ENCODE peak calls at places on chromosomes 1 and 21, in ten cellular contexts. V is hepatic stellate cell; A is colonic mucosa; J is fibroblast of gingiva; B is Ammon's horn; S is activated CD8-positive, alpha-beta memory T cell treated with anti-CD3 and anti-CD28 coated beads for 24 hours; G is astrocyte of the cerebellum; T is A673; E is stimulated activated CD8-positive, alpha-beta memory T cell treated with anti-CD3 and anti-CD28 coated beads, Interleukin-15, amount 100 ng/mL, for 1 hour; N is ELF-1. W is an unnamed sample.

GRCh38 chr1:119053917-119054316 is 65.8 kb upstream of the TBX15 start:
- DNase-seq in J (no peak), B (no peak), A (no peak), V (no peak), S (no peak), N (no peak), G (no peak), T (no peak), E (no peak), W (no peak)

GRCh38 chr1:104780470-104781078 is 1030.9 kb downstream of the AMY1C start:
- DNase-seq in T (peak), B (peak), J (peak), E (no peak), S (no peak), G (peak), N (peak), V (peak), A (no peak), W (peak)

GRCh38 chr21:42330380-42331336 is 15.4 kb upstream of the TFF3 start:
- DNase-seq in V (no peak), N (no peak), S (no peak), A (peak), E (no peak), T (no peak), J (no peak), G (no peak), B (no peak), W (no peak)

GRCh38 chr1:23533288-23534130 is 2.5 kb upstream of the E2F2 start:
- DNase-seq in B (peak), J (no peak), S (no peak), A (no peak), G (no peak), T (no peak), E (no peak), V (no peak), N (no peak), W (no peak)

GRCh38 chr1:235933017-235933416 is 66.3 kb upstream of the LYST start:
- DNase-seq in E (no peak), J (no peak), S (no peak), B (no peak), A (no peak), T (no peak), V (no peak), G (no peak), N (no peak), W (no peak)

GRCh38 chr1:12525311-12526181 is 92.5 kb downstream of the DHRS3 start:
- DNase-seq in G (no peak), S (no peak), J (peak), V (no peak), N (no peak), B (no peak), A (peak), T (no peak), E (no peak), W (no peak)

GRCh38 chr1:162444903-162445302 is 33.0 kb upstream of the SH2D1B start:
- DNase-seq in N (no peak), G (no peak), A (no peak), E (no peak), V (no peak), T (no peak), S (no peak), J (no peak), B (no peak), W (no peak)

GRCh38 chr1:31795801-31796621 is 19.8 kb downstream of the SPOCD1 start:
- DNase-seq in T (peak), B (peak), N (no peak), J (peak), G (peak), E (no peak), A (no peak), V (peak), S (no peak), W (peak)

GRCh38 chr1:59985901-59986735 is 59.5 kb upstream of the CYP2J2 start:
- DNase-seq in B (peak), J (peak), V (no peak), S (no peak), N (no peak), G (peak), E (no peak), T (peak), A (no peak), W (no peak)

W was measured in H7.